ENCODE peak calls at places on chromosomes 6 and 20, in five cellular contexts. One of them, this sample, is unnamed.

GRCh38 chr6:167870321-167870720 is 43.6 kb downstream of the AFDN start:
- DNase-seq in HepG2: no peak
- DNase-seq in K562: no peak
- DNase-seq in HCT116: no peak
- DNase-seq in SK-N-SH: no peak
- DNase-seq in this sample: no peak

GRCh38 chr6:32405656-32406055 is 1.3 kb downstream of the BTNL2 start:
- DNase-seq in HepG2: no peak
- DNase-seq in K562: no peak
- DNase-seq in HCT116: no peak
- DNase-seq in SK-N-SH: no peak
- DNase-seq in this sample: no peak

GRCh38 chr6:144013486-144013909 is 5.4 kb upstream of the PLAGL1 start:
- DNase-seq in HepG2: peak; percentile 81
- DNase-seq in K562: peak; percentile 63
- DNase-seq in HCT116: peak; percentile 73
- DNase-seq in SK-N-SH: peak; percentile 66
- DNase-seq in this sample: no peak

GRCh38 chr20:1809611-1810510 is 85.3 kb upstream of the SIRPA start:
- DNase-seq in HepG2: no peak
- DNase-seq in K562: no peak
- DNase-seq in HCT116: no peak
- DNase-seq in SK-N-SH: no peak
- DNase-seq in this sample: no peak

GRCh38 chr6:34969662-34970265 is 80.7 kb downstream of the ANKS1A start:
- DNase-seq in HepG2: no peak
- DNase-seq in K562: peak; percentile 52
- DNase-seq in HCT116: no peak
- DNase-seq in SK-N-SH: no peak
- DNase-seq in this sample: no peak

GRCh38 chr6:6584310-6585002 is 4.1 kb upstream of the LY86 start:
- DNase-seq in HepG2: no peak
- DNase-seq in K562: no peak
- DNase-seq in HCT116: no peak
- DNase-seq in SK-N-SH: no peak
- DNase-seq in this sample: peak; percentile 77

GRCh38 chr6:96940322-96940721 is 15.8 kb downstream of the KLHL32 start:
- DNase-seq in HepG2: no peak
- DNase-seq in K562: no peak
- DNase-seq in HCT116: no peak
- DNase-seq in SK-N-SH: no peak
- DNase-seq in this sample: no peak

GRCh38 chr6:158705386-158706126 is 55.7 kb downstream of the SYTL3 start:
- DNase-seq in HepG2: no peak
- DNase-seq in K562: no peak
- DNase-seq in HCT116: no peak
- DNase-seq in SK-N-SH: no peak
- DNase-seq in this sample: no peak

GRCh38 chr6:113464959-113465358 is 392.2 kb upstream of the MARCKS start:
- DNase-seq in HepG2: no peak
- DNase-seq in K562: no peak
- DNase-seq in HCT116: peak; percentile 42
- DNase-seq in SK-N-SH: no peak
- DNase-seq in this sample: no peak

GRCh38 chr6:140174509-140174908 is 800.1 kb upstream of the CITED2 start:
- DNase-seq in HepG2: no peak
- DNase-seq in K562: no peak
- DNase-seq in HCT116: peak; percentile 8
- DNase-seq in SK-N-SH: no peak
- DNase-seq in this sample: no peak

GRCh38 chr6:42441661-42442081 is 10.1 kb downstream of the TRERF1 start:
- DNase-seq in HepG2: no peak
- DNase-seq in K562: no peak
- DNase-seq in HCT116: no peak
- DNase-seq in SK-N-SH: no peak
- DNase-seq in this sample: no peak

GRCh38 chr20:23161968-23162696 is 76.0 kb upstream of the CD93 start:
- DNase-seq in HepG2: peak; percentile 73
- DNase-seq in K562: no peak
- DNase-seq in HCT116: no peak
- DNase-seq in SK-N-SH: no peak
- DNase-seq in this sample: no peak

GRCh38 chr20:56826306-56826970 is 197.3 kb downstream of the TFAP2C start:
- DNase-seq in HepG2: no peak
- DNase-seq in K562: no peak
- DNase-seq in HCT116: no peak
- DNase-seq in SK-N-SH: no peak
- DNase-seq in this sample: no peak

GRCh38 chr20:3734111-3734843 is 1.8 kb downstream of the HSPA12B start:
- DNase-seq in HepG2: no peak
- DNase-seq in K562: peak; percentile 36
- DNase-seq in HCT116: no peak
- DNase-seq in SK-N-SH: no peak
- DNase-seq in this sample: no peak

GRCh38 chr6:32843321-32843978 is 397 bp downstream of the PSMB8 start:
- DNase-seq in HepG2: no peak
- DNase-seq in K562: no peak
- DNase-seq in HCT116: no peak
- DNase-seq in SK-N-SH: no peak
- DNase-seq in this sample: no peak

GRCh38 chr6:170166511-170167122 is 124.3 kb downstream of the DLL1 start:
- DNase-seq in HepG2: no peak
- DNase-seq in K562: no peak
- DNase-seq in HCT116: no peak
- DNase-seq in SK-N-SH: no peak
- DNase-seq in this sample: no peak

DNA sequence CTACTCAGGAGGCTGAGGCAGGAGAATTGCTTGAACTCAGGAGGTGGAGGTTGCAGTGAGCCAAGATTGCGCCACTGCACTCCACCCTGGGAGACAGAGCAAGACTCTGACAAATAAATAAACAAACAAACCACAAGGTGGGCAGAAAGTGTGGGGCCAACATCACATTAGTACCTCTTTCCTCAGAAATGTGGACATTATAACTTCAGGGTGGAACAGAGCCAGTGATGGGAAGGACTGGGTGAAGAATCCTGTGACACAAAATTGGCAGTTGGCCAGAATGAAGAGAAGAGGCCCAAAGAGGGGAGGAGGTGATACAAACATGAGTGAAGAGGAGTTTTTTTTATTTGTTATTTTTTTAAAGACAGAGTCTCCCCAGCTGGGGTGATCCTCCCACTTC is 50.6 kb downstream of the NUP153 start:
- DNase-seq in HepG2: peak; percentile 12
- DNase-seq in K562: no peak
- DNase-seq in HCT116: no peak
- DNase-seq in SK-N-SH: peak; percentile 9
- DNase-seq in this sample: no peak
- TF ChIP-seq ZBTB33 in HepG2: no peak
- TF ChIP-seq ZBTB33 in K562: no peak
- TF ChIP-seq ZBTB33 in HCT116: no peak
- TF ChIP-seq ZBTB33 in SK-N-SH: no peak
- TF ChIP-seq ZBTB33 in this sample: no peak

DNA sequence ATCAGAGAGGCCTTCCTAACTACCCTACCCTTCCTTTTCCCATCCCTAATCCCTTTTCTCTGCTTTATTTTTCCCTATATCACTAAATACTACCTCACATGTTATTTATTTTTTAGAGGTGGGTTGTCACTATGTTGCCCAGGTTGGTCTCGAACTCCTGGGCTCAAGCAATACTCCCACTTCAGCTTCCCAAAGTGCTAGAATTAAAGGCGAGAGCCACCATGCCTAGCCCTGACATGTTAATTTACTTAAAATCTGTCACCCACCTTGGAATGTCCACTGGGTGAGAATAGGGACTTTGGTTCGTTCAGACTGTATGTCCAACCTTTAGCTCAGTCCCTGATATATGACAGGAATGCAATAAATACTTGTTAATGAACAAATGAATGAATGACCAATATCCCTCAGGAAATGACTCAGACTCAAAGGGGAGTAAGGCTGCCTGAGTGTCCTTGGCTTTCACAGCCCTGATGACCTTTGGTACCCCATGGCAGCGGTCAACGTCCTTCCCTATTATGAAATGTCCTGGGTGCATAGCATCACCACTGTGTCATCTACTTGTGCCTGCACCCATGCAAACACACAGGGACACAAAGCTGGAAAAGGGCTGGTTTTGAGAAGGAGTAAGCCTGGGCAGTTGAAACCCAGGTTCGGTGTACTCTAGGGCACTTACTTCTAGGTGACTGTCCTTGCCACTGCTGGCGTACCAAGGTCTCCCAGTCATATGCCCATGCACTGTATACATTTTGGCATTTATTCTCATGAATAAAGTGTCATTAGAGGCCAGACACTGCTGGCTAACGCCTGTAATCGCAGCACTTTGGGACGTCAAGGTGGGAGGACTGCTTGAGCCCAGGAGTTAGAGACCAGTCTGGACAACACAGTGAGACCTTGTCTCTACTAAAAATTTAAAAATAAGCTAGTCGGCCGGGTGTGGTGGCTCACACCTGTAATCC is 26.5 kb downstream of the BCL2L1 start:
- DNase-seq in HepG2: peak; percentile 100
- DNase-seq in K562: no peak
- DNase-seq in HCT116: peak; percentile 84
- DNase-seq in SK-N-SH: no peak
- DNase-seq in this sample: no peak
- TF ChIP-seq ZBTB33 in HepG2: peak; percentile 92
- TF ChIP-seq ZBTB33 in K562: no peak
- TF ChIP-seq ZBTB33 in HCT116: no peak
- TF ChIP-seq ZBTB33 in SK-N-SH: no peak
- TF ChIP-seq ZBTB33 in this sample: no peak

GRCh38 chr20:46701057-46701456 is 8.4 kb upstream of the SLC2A10 start:
- DNase-seq in HepG2: no peak
- DNase-seq in K562: no peak
- DNase-seq in HCT116: no peak
- DNase-seq in SK-N-SH: no peak
- DNase-seq in this sample: no peak

GRCh38 chr20:46699651-46700359 is 9.6 kb upstream of the SLC2A10 start:
- DNase-seq in HepG2: peak; percentile 66
- DNase-seq in K562: peak; percentile 42
- DNase-seq in HCT116: no peak
- DNase-seq in SK-N-SH: no peak
- DNase-seq in this sample: no peak

GRCh38 chr20:46696791-46697279 is 7.6 kb upstream of the TP53RK start:
- DNase-seq in HepG2: no peak
- DNase-seq in K562: no peak
- DNase-seq in HCT116: no peak
- DNase-seq in SK-N-SH: no peak
- DNase-seq in this sample: no peak

GRCh38 chr20:46700481-46700880 is 9.0 kb upstream of the SLC2A10 start:
- DNase-seq in HepG2: no peak
- DNase-seq in K562: no peak
- DNase-seq in HCT116: no peak
- DNase-seq in SK-N-SH: no peak
- DNase-seq in this sample: no peak

DNA sequence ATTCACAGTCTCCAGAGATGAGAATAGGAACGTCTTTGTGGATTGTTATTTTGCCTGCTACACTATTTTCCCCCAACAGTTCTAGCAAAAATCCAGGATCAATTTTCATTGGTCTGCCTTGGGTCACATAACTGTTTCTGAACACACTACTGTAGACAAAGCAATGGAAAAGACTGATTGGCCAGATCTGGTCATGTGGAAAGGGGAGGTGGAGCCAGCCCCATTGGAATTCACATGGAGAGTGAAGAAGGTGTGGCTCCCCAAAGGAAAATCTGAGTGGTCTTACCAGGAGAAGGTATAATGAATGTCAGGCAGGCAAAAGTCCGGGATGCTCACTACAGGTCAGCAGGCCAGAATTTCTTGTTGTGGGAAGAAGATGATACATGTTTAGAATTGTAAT is 9.5 kb upstream of the TP53RK start:
- DNase-seq in HepG2: peak; percentile 56
- DNase-seq in K562: peak; percentile 64
- DNase-seq in HCT116: no peak
- DNase-seq in SK-N-SH: no peak
- DNase-seq in this sample: no peak
- TF ChIP-seq ZBTB33 in HepG2: no peak
- TF ChIP-seq ZBTB33 in K562: no peak
- TF ChIP-seq ZBTB33 in HCT116: no peak
- TF ChIP-seq ZBTB33 in SK-N-SH: no peak
- TF ChIP-seq ZBTB33 in this sample: no peak

GRCh38 chr20:25576783-25577530 is 8.4 kb downstream of the NINL start:
- DNase-seq in HepG2: no peak
- DNase-seq in K562: no peak
- DNase-seq in HCT116: no peak
- DNase-seq in SK-N-SH: no peak
- DNase-seq in this sample: no peak

GRCh38 chr20:25584905-25585704 is at the start of gene NINL:
- DNase-seq in HepG2: peak; percentile 82
- DNase-seq in K562: peak; percentile 61
- DNase-seq in HCT116: no peak
- DNase-seq in SK-N-SH: peak; percentile 97
- DNase-seq in this sample: no peak

GRCh38 chr20:25579081-25579770 is 6.1 kb downstream of the NINL start:
- DNase-seq in HepG2: peak; percentile 87
- DNase-seq in K562: no peak
- DNase-seq in HCT116: no peak
- DNase-seq in SK-N-SH: no peak
- DNase-seq in this sample: no peak

DNA sequence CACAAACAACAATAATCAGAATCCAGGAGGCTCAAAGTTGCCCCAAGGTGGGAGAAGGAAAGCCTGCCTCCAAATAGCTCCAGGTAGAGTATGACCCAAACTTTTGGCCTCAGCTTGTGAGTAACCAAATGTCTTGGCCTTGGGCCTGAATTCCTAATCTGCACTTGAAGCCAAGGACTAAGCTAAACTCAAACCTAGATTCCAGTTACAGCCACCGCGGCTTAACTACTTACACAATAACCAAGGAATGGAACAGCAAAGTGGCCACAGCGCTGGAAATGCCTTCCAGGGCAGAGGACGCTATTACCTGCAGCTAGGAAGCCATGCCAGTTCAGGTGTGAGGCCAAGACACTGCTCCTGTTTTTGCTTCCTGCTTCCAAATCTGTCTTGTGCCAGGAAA is 4.6 kb downstream of the NINL start:
- DNase-seq in HepG2: no peak
- DNase-seq in K562: no peak
- DNase-seq in HCT116: no peak
- DNase-seq in SK-N-SH: no peak
- DNase-seq in this sample: no peak
- TF ChIP-seq ZBTB33 in HepG2: peak; percentile 67
- TF ChIP-seq ZBTB33 in K562: no peak
- TF ChIP-seq ZBTB33 in HCT116: no peak
- TF ChIP-seq ZBTB33 in SK-N-SH: no peak
- TF ChIP-seq ZBTB33 in this sample: no peak

This sample was measured in GM12878.